ENCODE peak calls at places on chromosomes 16 and 17, in five cellular contexts. One of them, this sample, is unnamed.
A peak's percentile ranks its signal among the peaks of the same experiment; 100 is the strongest.

GRCh38 chr17:75321506-75321905 is 32.3 kb upstream of the SLC25A19 start:
- DNase-seq in H1: no peak
- DNase-seq in IMR-90: no peak
- DNase-seq in H9: no peak
- DNase-seq in neuronal stem cell: no peak
- DNase-seq in this sample: no peak

GRCh38 chr16:79679334-79679733 is 78.8 kb upstream of the MAF start:
- DNase-seq in H9: no peak
- DNase-seq in neuronal stem cell: no peak
- DNase-seq in IMR-90: no peak
- DNase-seq in H1: no peak
- DNase-seq in this sample: no peak

GRCh38 chr17:8121531-8122390 is 2.1 kb downstream of the HES7 start:
- DNase-seq in neuronal stem cell: peak; percentile 84
- DNase-seq in H9: peak; percentile 92
- DNase-seq in H1: peak; percentile 90
- DNase-seq in IMR-90: peak; percentile 55
- DNase-seq in this sample: peak; percentile 76

GRCh38 chr17:50524838-50525237 is 7.7 kb upstream of the EPN3 start:
- DNase-seq in neuronal stem cell: no peak
- DNase-seq in H9: no peak
- DNase-seq in H1: no peak
- DNase-seq in IMR-90: no peak
- DNase-seq in this sample: no peak

GRCh38 chr17:55962931-55963378 is 190.3 kb upstream of the ANKFN1 start:
- DNase-seq in H1: no peak
- DNase-seq in neuronal stem cell: no peak
- DNase-seq in H9: no peak
- DNase-seq in IMR-90: no peak
- DNase-seq in this sample: no peak

GRCh38 chr16:48788475-48788874 is 178.5 kb upstream of the N4BP1 start:
- DNase-seq in neuronal stem cell: no peak
- DNase-seq in H1: no peak
- DNase-seq in H9: no peak
- DNase-seq in IMR-90: no peak
- DNase-seq in this sample: no peak

GRCh38 chr16:912684-913613 is 57.8 kb downstream of the LMF1 start:
- DNase-seq in H1: no peak
- DNase-seq in IMR-90: no peak
- DNase-seq in neuronal stem cell: no peak
- DNase-seq in H9: no peak
- DNase-seq in this sample: no peak

GRCh38 chr16:86481607-86482006 is 28.7 kb upstream of the FOXF1 start:
- DNase-seq in neuronal stem cell: no peak
- DNase-seq in IMR-90: no peak
- DNase-seq in H9: no peak
- DNase-seq in H1: no peak
- DNase-seq in this sample: no peak

GRCh38 chr16:63192969-63193368 is 1156.7 kb upstream of the CDH8 start:
- DNase-seq in IMR-90: no peak
- DNase-seq in H1: no peak
- DNase-seq in neuronal stem cell: no peak
- DNase-seq in H9: no peak
- DNase-seq in this sample: no peak

GRCh38 chr16:79931721-79932120 is 331.2 kb upstream of the MAF start:
- DNase-seq in IMR-90: no peak
- DNase-seq in neuronal stem cell: no peak
- DNase-seq in H1: no peak
- DNase-seq in H9: no peak
- DNase-seq in this sample: no peak

GRCh38 chr16:19559242-19559910 is 3.9 kb downstream of the VPS35L start:
- DNase-seq in H1: peak; percentile 46
- DNase-seq in IMR-90: peak; percentile 69
- DNase-seq in H9: no peak
- DNase-seq in neuronal stem cell: peak; percentile 59
- DNase-seq in this sample: peak; percentile 73

GRCh38 chr17:40069751-40070643 is 7.2 kb downstream of the THRA start:
- DNase-seq in H9: peak; percentile 39
- DNase-seq in H1: no peak
- DNase-seq in neuronal stem cell: no peak
- DNase-seq in IMR-90: peak; percentile 46
- DNase-seq in this sample: peak; percentile 33

GRCh38 chr16:82756283-82756599 is 129.5 kb downstream of the CDH13 start:
- DNase-seq in H1: no peak
- DNase-seq in neuronal stem cell: no peak
- DNase-seq in IMR-90: peak; percentile 78
- DNase-seq in H9: no peak
- DNase-seq in this sample: no peak

GRCh38 chr16:19830902-19831555 is 53.6 kb downstream of the GPRC5B start:
- DNase-seq in H1: no peak
- DNase-seq in neuronal stem cell: no peak
- DNase-seq in H9: no peak
- DNase-seq in IMR-90: no peak
- DNase-seq in this sample: peak; percentile 26

GRCh38 chr17:48592097-48592496 is 1.5 kb downstream of the HOXB5 start:
- DNase-seq in neuronal stem cell: no peak
- DNase-seq in H1: no peak
- DNase-seq in H9: no peak
- DNase-seq in IMR-90: peak; percentile 64
- DNase-seq in this sample: no peak

GRCh38 chr17:29664743-29665479 is 42.2 kb upstream of the CORO6 start:
- DNase-seq in neuronal stem cell: no peak
- DNase-seq in IMR-90: peak; percentile 73
- DNase-seq in H9: no peak
- DNase-seq in H1: no peak
- DNase-seq in this sample: peak; percentile 54

GRCh38 chr16:54750249-54750648 is 180.4 kb upstream of the IRX5 start:
- DNase-seq in H1: no peak
- DNase-seq in IMR-90: no peak
- DNase-seq in neuronal stem cell: no peak
- DNase-seq in H9: no peak
- DNase-seq in this sample: no peak

GRCh38 chr16:17367034-17367433 is 103.7 kb downstream of the XYLT1 start:
- DNase-seq in neuronal stem cell: no peak
- DNase-seq in IMR-90: no peak
- DNase-seq in H1: no peak
- DNase-seq in H9: no peak
- DNase-seq in this sample: no peak

GRCh38 chr17:21774263-21774662 is 81.9 kb downstream of the KCNJ18 start:
- DNase-seq in IMR-90: no peak
- DNase-seq in H9: no peak
- DNase-seq in H1: no peak
- DNase-seq in neuronal stem cell: no peak
- DNase-seq in this sample: no peak

GRCh38 chr17:7839890-7840260 is 5.9 kb downstream of the KDM6B start:
- DNase-seq in neuronal stem cell: no peak
- DNase-seq in IMR-90: peak; percentile 55
- DNase-seq in H9: no peak
- DNase-seq in H1: no peak
- DNase-seq in this sample: peak; percentile 63

GRCh38 chr16:52548261-52549010 is 1.5 kb upstream of the TOX3 start:
- DNase-seq in IMR-90: no peak
- DNase-seq in H9: peak; percentile 50
- DNase-seq in H1: peak; percentile 50
- DNase-seq in neuronal stem cell: no peak
- DNase-seq in this sample: no peak

GRCh38 chr17:45983614-45984310 is 15.3 kb upstream of the STH start:
- DNase-seq in H1: no peak
- DNase-seq in neuronal stem cell: no peak
- DNase-seq in H9: no peak
- DNase-seq in IMR-90: no peak
- DNase-seq in this sample: no peak

GRCh38 chr16:47460301-47460754 is 535 bp downstream of the ITFG1 start:
- DNase-seq in H9: no peak
- DNase-seq in neuronal stem cell: no peak
- DNase-seq in H1: no peak
- DNase-seq in IMR-90: no peak
- DNase-seq in this sample: peak; percentile 24

GRCh38 chr16:47458331-47458730 is 2.5 kb downstream of the ITFG1 start:
- DNase-seq in neuronal stem cell: no peak
- DNase-seq in IMR-90: no peak
- DNase-seq in H1: no peak
- DNase-seq in H9: no peak
- DNase-seq in this sample: no peak

GRCh38 chr16:47461598-47462266 is 601 bp downstream of the PHKB start:
- DNase-seq in neuronal stem cell: no peak
- DNase-seq in IMR-90: peak; percentile 48
- DNase-seq in H9: no peak
- DNase-seq in H1: no peak
- DNase-seq in this sample: peak; percentile 69

GRCh38 chr16:47459603-47460002 is 1.3 kb downstream of the ITFG1 start:
- DNase-seq in H9: no peak
- DNase-seq in neuronal stem cell: no peak
- DNase-seq in IMR-90: no peak
- DNase-seq in H1: no peak
- DNase-seq in this sample: no peak

DNA sequence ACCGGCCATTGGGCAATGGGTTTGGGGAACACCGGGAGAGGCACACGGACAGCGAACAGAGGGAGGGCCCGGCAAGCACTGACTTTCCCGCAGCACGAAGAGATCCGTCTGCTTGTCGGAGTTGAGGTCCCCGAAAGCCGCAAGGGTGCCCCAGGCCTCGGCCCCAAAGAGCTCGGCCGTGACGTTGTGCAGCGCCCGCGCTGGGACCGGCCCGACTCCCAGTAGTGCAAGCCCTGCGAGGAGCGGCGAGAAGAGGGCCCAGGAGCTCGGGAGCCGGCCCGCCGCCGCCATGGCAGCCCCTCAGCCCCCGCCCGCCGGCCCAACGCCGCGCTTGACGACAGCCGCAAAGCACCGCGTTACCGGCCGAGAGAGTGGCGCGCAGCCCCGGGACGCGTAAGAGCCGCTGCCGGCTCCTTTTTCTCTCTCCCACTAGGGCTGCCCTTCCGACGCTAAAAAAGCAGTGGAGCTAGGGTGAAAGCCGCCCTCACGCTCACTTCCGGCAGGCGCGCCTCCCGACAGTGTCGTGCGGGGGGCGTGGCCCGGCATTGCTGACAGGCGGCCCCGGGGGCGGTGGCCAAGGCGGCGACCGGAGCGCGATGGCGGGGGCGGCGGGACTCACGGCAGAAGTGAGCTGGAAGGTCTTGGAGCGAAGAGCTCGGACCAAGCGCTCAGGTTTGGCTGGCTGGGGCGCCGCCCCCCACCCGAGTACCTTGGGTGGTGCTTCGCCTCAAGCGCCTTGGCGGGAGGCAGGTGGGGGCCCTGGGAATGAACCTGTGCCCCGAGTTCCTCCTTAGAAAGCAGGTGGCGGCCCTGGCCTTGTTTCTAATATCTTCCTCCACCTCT is at the start of the genes ITFG1 and PHKB:
- DNase-seq in IMR-90: peak; percentile 90
- DNase-seq in neuronal stem cell: peak; percentile 93
- DNase-seq in H9: peak; percentile 90
- DNase-seq in H1: peak; percentile 92
- DNase-seq in this sample: peak; percentile 94
- H3K14ac ChIP-seq in IMR-90: peak within 1 kb of the TSS; percentile 96
- H3K14ac ChIP-seq in neuronal stem cell: no peak within 1 kb of the TSS
- H3K14ac ChIP-seq in H9: peak within 1 kb of the TSS; percentile 93
- H3K14ac ChIP-seq in H1: no peak within 1 kb of the TSS
- H3K14ac ChIP-seq in this sample: peak within 1 kb of the TSS; percentile 94

DNA sequence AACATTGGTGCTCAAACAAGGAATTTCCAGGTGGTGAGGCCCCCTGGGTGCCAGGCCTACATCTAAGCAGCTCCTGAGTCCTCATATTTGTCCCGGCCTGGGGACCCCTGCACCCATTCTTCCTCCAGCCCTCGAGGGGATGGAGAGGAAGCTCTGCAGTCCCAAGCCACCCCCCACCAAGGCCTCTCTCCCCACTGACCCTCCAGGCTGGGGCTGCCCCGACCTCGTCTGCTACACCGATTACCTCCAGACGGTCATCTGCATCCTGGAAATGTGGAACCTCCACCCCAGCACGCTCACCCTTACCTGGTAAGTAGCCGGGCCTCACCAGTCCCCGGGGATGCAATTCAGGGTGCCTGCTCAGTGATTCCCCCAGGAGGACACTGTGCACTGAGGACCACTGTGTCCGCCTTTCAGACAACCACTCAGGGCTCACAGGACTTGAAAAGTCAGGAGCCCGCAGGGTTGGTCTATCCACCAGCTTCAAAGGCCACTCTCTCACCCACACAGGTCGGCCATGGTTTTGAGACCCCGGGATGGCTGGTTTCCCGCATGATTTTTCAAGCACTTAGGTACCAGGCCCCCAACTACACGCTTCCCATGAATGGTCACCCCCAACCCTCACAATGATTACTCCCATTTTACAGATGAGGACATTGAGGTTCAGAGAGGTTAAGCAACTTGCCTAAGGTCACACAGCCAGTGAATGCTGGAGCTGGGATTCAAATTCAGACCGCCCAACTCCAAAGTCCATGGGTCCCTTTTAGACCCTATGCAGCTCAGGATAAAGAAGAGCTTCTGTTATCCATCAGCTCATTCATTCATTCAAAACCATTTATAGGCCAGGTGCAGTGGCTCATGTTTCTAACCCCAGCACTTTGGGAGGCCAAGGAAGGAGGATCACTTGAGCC is 32.4 kb downstream of the IL21R start:
- DNase-seq in neuronal stem cell: no peak
- DNase-seq in H9: peak; percentile 19
- DNase-seq in IMR-90: no peak
- DNase-seq in H1: peak; percentile 39
- DNase-seq in this sample: no peak
- H3K14ac ChIP-seq in neuronal stem cell: no peak overlapping the region
- H3K14ac ChIP-seq in H9: no peak overlapping the region
- H3K14ac ChIP-seq in IMR-90: no peak overlapping the region
- H3K14ac ChIP-seq in H1: no peak overlapping the region
- H3K14ac ChIP-seq in this sample: no peak overlapping the region

DNA sequence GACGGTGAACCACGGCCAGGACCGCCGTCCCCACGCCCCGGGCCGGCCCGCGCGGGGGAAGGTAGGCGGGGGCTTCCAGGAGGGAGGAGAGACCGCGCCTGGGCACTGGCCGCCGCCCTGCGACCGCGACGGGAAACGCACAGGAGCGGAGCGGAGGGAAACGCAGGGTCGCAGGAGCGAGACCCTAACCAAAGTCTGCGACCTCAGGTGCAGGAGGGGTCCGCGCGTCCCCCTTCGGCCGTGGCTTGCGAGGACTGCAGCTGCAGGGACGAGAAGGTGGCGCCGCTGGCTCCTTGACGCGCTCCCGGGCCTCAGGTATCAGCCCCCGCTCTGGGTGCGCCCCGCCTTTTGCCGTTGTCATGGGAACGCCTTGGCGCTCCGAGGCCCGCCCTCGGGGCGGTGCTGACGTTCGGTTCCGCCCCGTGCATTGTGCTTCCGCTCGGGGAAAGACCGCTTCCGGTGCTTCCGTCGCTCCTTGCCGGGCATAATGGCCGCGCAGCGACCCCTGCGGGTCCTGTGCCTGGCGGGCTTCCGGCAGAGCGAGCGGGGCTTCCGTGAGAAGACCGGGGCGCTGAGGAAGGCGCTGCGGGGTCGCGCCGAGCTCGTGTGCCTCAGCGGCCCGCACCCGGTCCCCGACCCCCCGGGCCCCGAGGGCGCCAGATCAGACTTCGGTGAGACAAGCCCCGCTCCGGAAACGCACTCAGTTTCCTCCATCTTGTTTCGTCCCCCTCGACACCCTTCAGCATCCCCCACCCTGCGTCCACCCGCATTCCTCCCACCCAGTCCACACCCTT is at the start of gene OVCA2:
- DNase-seq in IMR-90: peak; percentile 92
- DNase-seq in H9: peak; percentile 98
- DNase-seq in neuronal stem cell: peak; percentile 96
- DNase-seq in H1: peak; percentile 96
- DNase-seq in this sample: peak; percentile 95
- H3K14ac ChIP-seq in IMR-90: peak within 1 kb of the TSS; percentile 100
- H3K14ac ChIP-seq in H9: peak within 1 kb of the TSS; percentile 66
- H3K14ac ChIP-seq in neuronal stem cell: no peak within 1 kb of the TSS
- H3K14ac ChIP-seq in H1: no peak within 1 kb of the TSS
- H3K14ac ChIP-seq in this sample: no peak within 1 kb of the TSS

GRCh38 chr17:62965649-62966425 is at the start of gene TANC2:
- DNase-seq in neuronal stem cell: peak; percentile 67
- DNase-seq in H1: peak; percentile 80
- DNase-seq in IMR-90: peak; percentile 81
- DNase-seq in H9: peak; percentile 94
- DNase-seq in this sample: peak; percentile 85
- H3K14ac ChIP-seq in neuronal stem cell: peak within 1 kb of the TSS; percentile 89
- H3K14ac ChIP-seq in H1: no peak within 1 kb of the TSS
- H3K14ac ChIP-seq in IMR-90: peak within 1 kb of the TSS; percentile 50
- H3K14ac ChIP-seq in H9: no peak within 1 kb of the TSS
- H3K14ac ChIP-seq in this sample: peak within 1 kb of the TSS; percentile 57